ENCODE peak calls at places on chromosomes 13 and 19, in five cellular contexts. One of them, this sample, is unnamed.

GRCh38 chr13:46143239-46143701 is 38.4 kb upstream of the CPB2 start:
- DNase-seq in stimulated activated CD8-positive, alpha-beta memory T cell treated with anti-CD3 and anti-CD28 coated beads, Interleukin-12 subunit alpha, Interleukin-12 subunit beta, amount 100 ng/mL, for 4 hours: no peak
- DNase-seq in hepatocyte: peak; percentile 30
- DNase-seq in T47D: no peak
- DNase-seq in ovary: no peak
- DNase-seq in this sample: no peak

GRCh38 chr13:40568672-40569350 is 97.6 kb downstream of the FOXO1 start:
- DNase-seq in stimulated activated CD8-positive, alpha-beta memory T cell treated with anti-CD3 and anti-CD28 coated beads, Interleukin-12 subunit alpha, Interleukin-12 subunit beta, amount 100 ng/mL, for 4 hours: no peak
- DNase-seq in hepatocyte: no peak
- DNase-seq in T47D: no peak
- DNase-seq in ovary: no peak
- DNase-seq in this sample: no peak

GRCh38 chr13:27022571-27023311 is 148.9 kb downstream of the USP12 start:
- DNase-seq in stimulated activated CD8-positive, alpha-beta memory T cell treated with anti-CD3 and anti-CD28 coated beads, Interleukin-12 subunit alpha, Interleukin-12 subunit beta, amount 100 ng/mL, for 4 hours: no peak
- DNase-seq in hepatocyte: peak; percentile 65
- DNase-seq in T47D: no peak
- DNase-seq in ovary: no peak
- DNase-seq in this sample: no peak

GRCh38 chr19:38386300-38386967 is 1.4 kb downstream of the GGN start:
- DNase-seq in stimulated activated CD8-positive, alpha-beta memory T cell treated with anti-CD3 and anti-CD28 coated beads, Interleukin-12 subunit alpha, Interleukin-12 subunit beta, amount 100 ng/mL, for 4 hours: no peak
- DNase-seq in hepatocyte: peak; percentile 26
- DNase-seq in T47D: no peak
- DNase-seq in ovary: no peak
- DNase-seq in this sample: no peak

GRCh38 chr13:20671789-20672188 is 31.7 kb upstream of the IL17D start:
- DNase-seq in stimulated activated CD8-positive, alpha-beta memory T cell treated with anti-CD3 and anti-CD28 coated beads, Interleukin-12 subunit alpha, Interleukin-12 subunit beta, amount 100 ng/mL, for 4 hours: no peak
- DNase-seq in hepatocyte: no peak
- DNase-seq in T47D: no peak
- DNase-seq in ovary: no peak
- DNase-seq in this sample: no peak

GRCh38 chr19:21569497-21569870 is 64.1 kb downstream of the ZNF429 start:
- DNase-seq in stimulated activated CD8-positive, alpha-beta memory T cell treated with anti-CD3 and anti-CD28 coated beads, Interleukin-12 subunit alpha, Interleukin-12 subunit beta, amount 100 ng/mL, for 4 hours: peak; percentile 6
- DNase-seq in hepatocyte: no peak
- DNase-seq in T47D: no peak
- DNase-seq in ovary: peak; percentile 39
- DNase-seq in this sample: no peak

GRCh38 chr13:41053384-41053826 is 7.9 kb upstream of the WBP4 start:
- DNase-seq in stimulated activated CD8-positive, alpha-beta memory T cell treated with anti-CD3 and anti-CD28 coated beads, Interleukin-12 subunit alpha, Interleukin-12 subunit beta, amount 100 ng/mL, for 4 hours: no peak
- DNase-seq in hepatocyte: no peak
- DNase-seq in T47D: no peak
- DNase-seq in ovary: no peak
- DNase-seq in this sample: no peak

GRCh38 chr19:52748336-52748950 is 13.6 kb upstream of the ZNF611 start:
- DNase-seq in stimulated activated CD8-positive, alpha-beta memory T cell treated with anti-CD3 and anti-CD28 coated beads, Interleukin-12 subunit alpha, Interleukin-12 subunit beta, amount 100 ng/mL, for 4 hours: no peak
- DNase-seq in hepatocyte: peak; percentile 74
- DNase-seq in T47D: no peak
- DNase-seq in ovary: peak; percentile 29
- DNase-seq in this sample: no peak

GRCh38 chr13:73717632-73718031 is 416.6 kb downstream of the KLF12 start:
- DNase-seq in stimulated activated CD8-positive, alpha-beta memory T cell treated with anti-CD3 and anti-CD28 coated beads, Interleukin-12 subunit alpha, Interleukin-12 subunit beta, amount 100 ng/mL, for 4 hours: no peak
- DNase-seq in hepatocyte: peak; percentile 16
- DNase-seq in T47D: no peak
- DNase-seq in ovary: no peak
- DNase-seq in this sample: no peak

GRCh38 chr13:49023441-49023840 is 47.7 kb downstream of the FNDC3A start:
- DNase-seq in stimulated activated CD8-positive, alpha-beta memory T cell treated with anti-CD3 and anti-CD28 coated beads, Interleukin-12 subunit alpha, Interleukin-12 subunit beta, amount 100 ng/mL, for 4 hours: no peak
- DNase-seq in hepatocyte: no peak
- DNase-seq in T47D: no peak
- DNase-seq in ovary: no peak
- DNase-seq in this sample: no peak

GRCh38 chr19:23439623-23440022 is 44.4 kb upstream of the ZNF91 start:
- DNase-seq in stimulated activated CD8-positive, alpha-beta memory T cell treated with anti-CD3 and anti-CD28 coated beads, Interleukin-12 subunit alpha, Interleukin-12 subunit beta, amount 100 ng/mL, for 4 hours: no peak
- DNase-seq in hepatocyte: no peak
- DNase-seq in T47D: no peak
- DNase-seq in ovary: no peak
- DNase-seq in this sample: no peak

GRCh38 chr19:4695224-4695731 is 25.1 kb upstream of the MYDGF start:
- DNase-seq in stimulated activated CD8-positive, alpha-beta memory T cell treated with anti-CD3 and anti-CD28 coated beads, Interleukin-12 subunit alpha, Interleukin-12 subunit beta, amount 100 ng/mL, for 4 hours: no peak
- DNase-seq in hepatocyte: no peak
- DNase-seq in T47D: no peak
- DNase-seq in ovary: no peak
- DNase-seq in this sample: no peak

GRCh38 chr19:474126-475078 is 13.6 kb upstream of the SHC2 start:
- DNase-seq in stimulated activated CD8-positive, alpha-beta memory T cell treated with anti-CD3 and anti-CD28 coated beads, Interleukin-12 subunit alpha, Interleukin-12 subunit beta, amount 100 ng/mL, for 4 hours: no peak
- DNase-seq in hepatocyte: no peak
- DNase-seq in T47D: no peak
- DNase-seq in ovary: no peak
- DNase-seq in this sample: no peak